ENCODE peak calls at places on chromosomes 7 and 10, in five cellular contexts. One of them, this sample, is unnamed.

GRCh38 chr10:4622374-4622773 is 203.6 kb upstream of the AKR1E2 start:
- DNase-seq in activated gamma-delta T cell: no peak
- DNase-seq in kidney: no peak
- DNase-seq in sciatic nerve: no peak
- DNase-seq in RPMI8226: no peak
- DNase-seq in this sample: no peak

GRCh38 chr7:155093586-155093985 is 23.5 kb downstream of the HTR5A start:
- DNase-seq in activated gamma-delta T cell: no peak
- DNase-seq in kidney: no peak
- DNase-seq in sciatic nerve: no peak
- DNase-seq in RPMI8226: no peak
- DNase-seq in this sample: no peak

GRCh38 chr10:7411671-7412481 is 1.0 kb upstream of the SFMBT2 start:
- DNase-seq in activated gamma-delta T cell: no peak
- DNase-seq in kidney: peak
- DNase-seq in sciatic nerve: no peak
- DNase-seq in RPMI8226: no peak
- DNase-seq in this sample: no peak

GRCh38 chr10:112887968-112888367 is 62.1 kb upstream of the TCF7L2 start:
- DNase-seq in activated gamma-delta T cell: no peak
- DNase-seq in kidney: no peak
- DNase-seq in sciatic nerve: no peak
- DNase-seq in RPMI8226: no peak
- DNase-seq in this sample: no peak

GRCh38 chr10:43284341-43284910 is 17.6 kb upstream of the RASGEF1A start:
- DNase-seq in activated gamma-delta T cell: no peak
- DNase-seq in kidney: no peak
- DNase-seq in sciatic nerve: no peak
- DNase-seq in RPMI8226: peak
- DNase-seq in this sample: no peak

GRCh38 chr7:29839302-29839701 is 33.0 kb downstream of the WIPF3 start:
- DNase-seq in activated gamma-delta T cell: no peak
- DNase-seq in kidney: no peak
- DNase-seq in sciatic nerve: no peak
- DNase-seq in RPMI8226: no peak
- DNase-seq in this sample: no peak

GRCh38 chr7:29337628-29338116 is 143.1 kb downstream of the CHN2 start:
- DNase-seq in activated gamma-delta T cell: no peak
- DNase-seq in kidney: no peak
- DNase-seq in sciatic nerve: no peak
- DNase-seq in RPMI8226: no peak
- DNase-seq in this sample: no peak

GRCh38 chr7:39758234-39758970 is 135.0 kb downstream of the RALA start:
- DNase-seq in activated gamma-delta T cell: no peak
- DNase-seq in kidney: no peak
- DNase-seq in sciatic nerve: no peak
- DNase-seq in RPMI8226: no peak
- DNase-seq in this sample: no peak

GRCh38 chr7:91020611-91021385 is 243.4 kb upstream of the FZD1 start:
- DNase-seq in activated gamma-delta T cell: no peak
- DNase-seq in kidney: no peak
- DNase-seq in sciatic nerve: no peak
- DNase-seq in RPMI8226: no peak
- DNase-seq in this sample: no peak

GRCh38 chr10:110686037-110686436 is 41.9 kb downstream of the RBM20 start:
- DNase-seq in activated gamma-delta T cell: no peak
- DNase-seq in kidney: no peak
- DNase-seq in sciatic nerve: no peak
- DNase-seq in RPMI8226: no peak
- DNase-seq in this sample: no peak

This sample was measured in upper lobe of left lung.